ENCODE peak calls at places on chromosomes 2 and 18, in eight cellular contexts. H, A, W, N, R, Y, I and C are unnamed samples.

GRCh38 chr2:83578405-83578804 is 880.7 kb downstream of the SUCLG1 start:
- DNase-seq in N (no peak), A (no peak), H (no peak), R (no peak), I (no peak), W (no peak), Y (no peak), C (no peak)

GRCh38 chr2:240972636-240973521 is 25.5 kb upstream of the SNED1 start:
- DNase-seq in H (peak; percentile 78), A (peak; percentile 91), R (peak; percentile 42), Y (no peak), I (peak; percentile 28), W (no peak), N (no peak), C (no peak)

GRCh38 chr2:173130521-173131467 is 55.1 kb downstream of the MAP3K20 start:
- DNase-seq in Y (no peak), N (no peak), A (no peak), H (no peak), W (peak; percentile 7), I (no peak), R (no peak), C (no peak)

GRCh38 chr2:38512211-38512610 is 90.5 kb downstream of the HNRNPLL start:
- DNase-seq in I (no peak), N (no peak), R (no peak), A (no peak), Y (no peak), H (no peak), W (no peak), C (no peak)

GRCh38 chr2:1910562-1911256 is 166.4 kb upstream of the PXDN start:
- DNase-seq in N (no peak), A (no peak), W (no peak), R (no peak), H (no peak), Y (no peak), I (peak; percentile 80), C (peak; percentile 24)

GRCh38 chr2:190637903-190638618 is 10.8 kb upstream of the NAB1 start:
- DNase-seq in Y (no peak), H (peak; percentile 29), R (no peak), I (peak; percentile 91), N (no peak), W (peak; percentile 37), A (no peak), C (no peak)

GRCh38 chr2:164981217-164981990 is 26.1 kb upstream of the SLC38A11 start:
- DNase-seq in R (no peak), N (no peak), I (no peak), H (no peak), W (no peak), A (no peak), Y (peak; percentile 27), C (peak; percentile 16)

GRCh38 chr2:47076586-47077441 is 78.3 kb downstream of the STPG4 start:
- DNase-seq in N (no peak), W (no peak), H (peak; percentile 99), A (peak; percentile 71), R (no peak), I (no peak), Y (peak; percentile 98), C (peak; percentile 20)

GRCh38 chr2:84646514-84646913 is 130.2 kb downstream of the DNAH6 start:
- DNase-seq in H (no peak), A (no peak), N (no peak), Y (peak; percentile 82), I (no peak), R (no peak), W (no peak), C (no peak)

GRCh38 chr2:39718483-39718882 is 52.8 kb downstream of the TMEM178A start:
- DNase-seq in A (no peak), R (no peak), H (no peak), I (no peak), W (no peak), N (no peak), Y (no peak), C (no peak)

GRCh38 chr18:74497778-74498177 is 1.6 kb downstream of the CNDP2 start:
- DNase-seq in W (no peak), Y (no peak), A (no peak), N (no peak), I (no peak), H (no peak), R (no peak), C (no peak)

GRCh38 chr2:105262662-105263091 is 21.1 kb downstream of the GPR45 start:
- DNase-seq in Y (no peak), N (no peak), I (no peak), R (no peak), A (no peak), H (no peak), W (no peak), C (no peak)

GRCh38 chr18:69838620-69839411 is 108.9 kb downstream of the CD226 start:
- DNase-seq in I (no peak), Y (peak; percentile 54), H (peak; percentile 88), R (no peak), A (no peak), N (no peak), W (no peak), C (no peak)

GRCh38 chr2:120552800-120553471 is 182.7 kb upstream of the GLI2 start:
- DNase-seq in W (peak; percentile 72), N (peak; percentile 80), A (peak; percentile 94), I (peak; percentile 54), R (peak; percentile 85), Y (peak; percentile 79), H (peak; percentile 28), C (peak; percentile 99)